ENCODE peak calls at places on chromosomes 13 and 19, in eight cellular contexts. O is psoas muscle; B is ovary; I is fibroblast of mammary gland; S is CD8-positive, alpha-beta T cell; N is tibial artery; D is esophagus squamous epithelium; L is upper lobe of left lung. Q is an unnamed sample.

GRCh38 chr19:42284066-42284501 is 15.0 kb downstream of the CIC start:
- DNase-seq in O (peak), B (peak), I (peak), S (peak), N (peak), D (no peak), L (peak), Q (peak)

GRCh38 chr13:24217601-24218281 is 57.2 kb downstream of the SPATA13 start:
- DNase-seq in O (no peak), B (no peak), I (no peak), S (no peak), N (no peak), D (no peak), L (no peak), Q (peak)

GRCh38 chr13:52020191-52020590 is 4.3 kb upstream of the UTP14C start:
- DNase-seq in O (no peak), B (no peak), I (no peak), S (no peak), N (no peak), D (no peak), L (no peak), Q (no peak)

GRCh38 chr13:84439108-84439507 is 556.8 kb upstream of the SLITRK1 start:
- DNase-seq in O (no peak), B (no peak), I (peak), S (no peak), N (no peak), D (no peak), L (no peak), Q (peak)

GRCh38 chr19:19057317-19057716 is 6.5 kb upstream of the SLC25A42 start:
- DNase-seq in O (no peak), B (no peak), I (no peak), S (no peak), N (no peak), D (no peak), L (peak), Q (no peak)

GRCh38 chr19:49157445-49158224 is at the start of gene TRPM4:
- DNase-seq in O (peak), B (peak), I (peak), S (no peak), N (peak), D (no peak), L (peak), Q (peak)

GRCh38 chr19:728011-728410 is 19.3 kb downstream of the PALM start:
- DNase-seq in O (peak), B (peak), I (no peak), S (no peak), N (no peak), D (no peak), L (peak), Q (no peak)

GRCh38 chr19:58409010-58409790 is 751 bp downstream of the ZNF584 start:
- DNase-seq in O (no peak), B (peak), I (peak), S (no peak), N (peak), D (no peak), L (no peak), Q (no peak)

GRCh38 chr19:4829001-4829712 is 2.4 kb downstream of the TICAM1 start:
- DNase-seq in O (no peak), B (no peak), I (no peak), S (no peak), N (no peak), D (no peak), L (no peak), Q (no peak)

GRCh38 chr19:1945899-1946298 is 4.9 kb downstream of the CSNK1G2 start:
- DNase-seq in O (peak), B (peak), I (peak), S (no peak), N (no peak), D (no peak), L (peak), Q (peak)

GRCh38 chr19:15195987-15196682 is 4.7 kb downstream of the NOTCH3 start:
- DNase-seq in O (no peak), B (no peak), I (no peak), S (no peak), N (peak), D (no peak), L (peak), Q (no peak)

GRCh38 chr19:38172001-38172400 is 52.0 kb downstream of the DPF1 start:
- DNase-seq in O (peak), B (no peak), I (no peak), S (no peak), N (no peak), D (no peak), L (no peak), Q (no peak)

GRCh38 chr13:28568286-28568685 is 73.4 kb upstream of the FLT1 start:
- DNase-seq in O (peak), B (no peak), I (no peak), S (no peak), N (no peak), D (no peak), L (no peak), Q (peak)

GRCh38 chr13:46551410-46552301 is 1.3 kb upstream of the LRCH1 start:
- DNase-seq in O (peak), B (peak), I (peak), S (peak), N (peak), D (no peak), L (no peak), Q (peak)

GRCh38 chr13:44976196-44976595 is 13.1 kb downstream of the NUFIP1 start:
- DNase-seq in O (no peak), B (no peak), I (no peak), S (no peak), N (no peak), D (no peak), L (no peak), Q (no peak)

GRCh38 chr13:75326173-75327131 is 155.5 kb downstream of the TBC1D4 start:
- DNase-seq in O (no peak), B (peak), I (peak), S (peak), N (no peak), D (no peak), L (peak), Q (peak)

GRCh38 chr19:47657719-47658118 is 48.8 kb downstream of the BICRA start:
- DNase-seq in O (no peak), B (no peak), I (no peak), S (no peak), N (no peak), D (no peak), L (no peak), Q (no peak)

GRCh38 chr19:35822579-35822978 is 9.9 kb upstream of the PRODH2 start:
- DNase-seq in O (no peak), B (no peak), I (no peak), S (no peak), N (no peak), D (no peak), L (no peak), Q (no peak)

GRCh38 chr13:23751195-23751594 is 138.0 kb downstream of the MIPEP start:
- DNase-seq in O (no peak), B (no peak), I (peak), S (no peak), N (no peak), D (no peak), L (no peak), Q (no peak)

GRCh38 chr13:49124693-49125304 is 95.3 kb upstream of the MLNR start:
- DNase-seq in O (no peak), B (no peak), I (peak), S (no peak), N (no peak), D (no peak), L (no peak), Q (no peak)

GRCh38 chr19:23440791-23441190 is 45.5 kb upstream of the ZNF91 start:
- DNase-seq in O (no peak), B (no peak), I (no peak), S (no peak), N (no peak), D (no peak), L (no peak), Q (no peak)

GRCh38 chr19:13036366-13036976 is 41.2 kb downstream of the NFIX start:
- DNase-seq in O (peak), B (no peak), I (peak), S (no peak), N (peak), D (no peak), L (no peak), Q (peak)

GRCh38 chr19:4018140-4018613 is 10.6 kb downstream of the PIAS4 start:
- DNase-seq in O (no peak), B (no peak), I (no peak), S (no peak), N (no peak), D (no peak), L (no peak), Q (no peak)

GRCh38 chr13:27960362-27961226 is 8.5 kb downstream of the CDX2 start:
- DNase-seq in O (peak), B (no peak), I (peak), S (no peak), N (no peak), D (no peak), L (peak), Q (peak)

DNA sequence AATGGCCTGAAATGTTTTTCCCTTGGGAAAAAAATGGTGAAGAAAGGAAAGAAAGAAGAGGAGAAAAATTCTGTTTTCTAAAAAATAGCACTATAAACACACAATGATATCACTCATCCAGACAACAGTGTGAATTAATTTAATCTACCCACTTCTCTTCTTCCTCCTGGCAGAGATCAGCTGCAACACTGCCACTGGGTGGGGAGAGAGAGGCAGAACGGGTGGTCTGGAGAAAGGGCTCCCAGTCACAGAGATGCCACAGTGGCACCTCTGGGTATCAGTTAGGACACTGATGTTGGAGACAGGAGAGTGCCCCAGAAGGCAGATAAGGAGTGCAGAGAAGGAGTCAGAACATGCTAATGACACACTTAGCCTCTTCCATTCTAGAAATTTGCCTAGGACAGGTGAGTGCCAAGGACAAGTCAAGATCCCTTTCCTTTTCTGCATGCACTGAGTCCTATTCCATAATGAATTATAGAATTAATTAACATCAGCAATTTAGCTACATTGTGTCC is 168.6 kb downstream of the SUCLA2 start:
- DNase-seq in O (no peak), B (no peak), I (no peak), S (no peak), N (no peak), D (no peak), L (no peak), Q (no peak)
- TF ChIP-seq CTCF in O (no peak), B (no peak), I (no peak), S (no peak), N (no peak), D (no peak), L (no peak), Q (no peak)

GRCh38 chr13:96994849-96995243 is 570 bp upstream of the OXGR1 start:
- DNase-seq in O (no peak), B (no peak), I (no peak), S (no peak), N (no peak), D (no peak), L (no peak), Q (no peak)
- H3K4me3 ChIP-seq in O (no peak), B (no peak), I (no peak), S (no peak), N (no peak), D (peak), L (peak), Q (no peak)

GRCh38 chr13:66778461-66778860 is 451.7 kb downstream of the PCDH9 start:
- DNase-seq in O (no peak), B (no peak), I (peak), S (no peak), N (no peak), D (no peak), L (no peak), Q (no peak)

GRCh38 chr13:66775196-66775595 is 454.9 kb downstream of the PCDH9 start:
- DNase-seq in O (no peak), B (no peak), I (no peak), S (no peak), N (no peak), D (no peak), L (no peak), Q (no peak)

DNA sequence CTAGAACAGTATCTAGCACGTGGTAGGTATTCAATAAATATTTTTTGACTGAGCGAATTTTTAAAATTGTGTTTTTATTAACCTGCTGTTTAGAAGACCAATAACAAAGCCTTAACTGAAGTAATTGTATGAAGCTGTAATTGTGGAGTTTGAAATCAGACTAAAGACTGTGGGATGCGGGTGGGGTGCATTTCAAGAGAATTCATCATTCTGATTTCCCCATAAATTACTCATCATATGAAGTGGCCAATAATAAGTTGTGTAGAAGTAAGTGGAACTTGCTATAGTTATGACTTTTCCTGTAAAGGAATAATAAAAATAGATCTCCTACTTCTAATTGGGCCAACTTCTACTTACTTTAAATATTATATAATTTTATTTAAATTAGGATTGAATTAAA is 449.3 kb downstream of the PCDH9 start:
- DNase-seq in O (no peak), B (no peak), I (peak), S (no peak), N (no peak), D (no peak), L (no peak), Q (no peak)
- TF ChIP-seq CTCF in O (no peak), B (no peak), I (no peak), S (no peak), N (no peak), D (no peak), L (no peak), Q (no peak)

GRCh38 chr19:50980203-50980602 is 3.5 kb downstream of the KLK7 start:
- DNase-seq in O (no peak), B (no peak), I (no peak), S (no peak), N (no peak), D (no peak), L (no peak), Q (no peak)

GRCh38 chr19:50977626-50978025 is 6.1 kb downstream of the KLK7 start:
- DNase-seq in O (no peak), B (no peak), I (no peak), S (no peak), N (no peak), D (no peak), L (no peak), Q (no peak)

GRCh38 chr19:50979758-50980157 is 4.0 kb downstream of the KLK7 start:
- DNase-seq in O (no peak), B (no peak), I (no peak), S (no peak), N (no peak), D (no peak), L (no peak), Q (no peak)

GRCh38 chr19:50981587-50982146 is 2.0 kb downstream of the KLK7 start:
- DNase-seq in O (no peak), B (no peak), I (no peak), S (no peak), N (no peak), D (no peak), L (no peak), Q (no peak)

DNA sequence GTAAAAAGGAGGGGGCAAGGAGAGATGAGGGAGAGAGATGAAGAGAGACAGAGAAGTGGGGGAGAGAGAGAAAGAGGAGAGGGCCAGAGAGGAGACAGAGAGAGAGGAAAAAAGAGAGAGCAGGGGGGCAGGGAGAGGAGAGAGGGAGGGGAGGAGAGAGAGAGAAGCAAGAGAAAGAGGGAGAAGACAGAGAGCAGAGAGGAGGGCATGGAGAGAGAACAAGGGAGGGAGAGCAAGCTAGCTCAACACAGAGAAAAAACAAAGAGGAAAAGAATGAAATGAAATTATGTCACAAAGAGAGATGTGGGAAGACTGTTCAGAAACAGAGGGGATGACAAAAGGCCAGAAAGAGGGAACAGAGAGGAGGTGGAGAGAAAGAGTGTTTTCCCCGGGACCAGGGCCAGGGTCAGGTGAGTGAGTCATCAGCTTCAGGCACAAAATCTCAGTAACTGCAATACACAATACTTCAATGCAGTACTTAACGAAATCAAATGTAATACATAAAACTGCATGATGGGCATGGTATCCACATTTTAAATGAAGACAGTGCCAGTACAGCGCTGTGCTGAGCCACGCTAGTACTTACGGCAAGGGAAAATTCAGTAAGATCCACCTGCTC is 4.8 kb downstream of the KLK7 start:
- DNase-seq in O (no peak), B (no peak), I (no peak), S (no peak), N (no peak), D (no peak), L (no peak), Q (no peak)
- H3K4me3 ChIP-seq in O (no peak), B (no peak), I (no peak), S (no peak), N (no peak), D (no peak), L (no peak), Q (no peak)

DNA sequence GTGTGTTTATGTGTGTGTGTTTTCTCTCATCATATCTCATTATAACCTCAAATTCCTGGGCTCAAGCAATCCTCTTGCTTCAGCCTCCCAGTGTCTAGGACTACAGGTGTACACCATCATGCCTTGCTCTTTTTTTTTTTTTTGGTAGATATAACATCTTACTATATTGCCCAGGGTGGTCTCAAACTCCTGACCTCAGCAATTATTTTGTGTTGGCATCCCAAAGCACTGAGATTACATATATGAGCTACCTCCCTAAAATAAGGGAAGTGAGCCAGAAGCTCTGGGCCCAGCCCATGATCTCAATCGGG is 448 bp upstream of the ZNF543 start:
- DNase-seq in O (no peak), B (no peak), I (no peak), S (no peak), N (no peak), D (no peak), L (no peak), Q (no peak)
- TF ChIP-seq CTCF in O (no peak), B (no peak), I (no peak), S (no peak), N (no peak), D (no peak), L (no peak), Q (no peak)

DNA sequence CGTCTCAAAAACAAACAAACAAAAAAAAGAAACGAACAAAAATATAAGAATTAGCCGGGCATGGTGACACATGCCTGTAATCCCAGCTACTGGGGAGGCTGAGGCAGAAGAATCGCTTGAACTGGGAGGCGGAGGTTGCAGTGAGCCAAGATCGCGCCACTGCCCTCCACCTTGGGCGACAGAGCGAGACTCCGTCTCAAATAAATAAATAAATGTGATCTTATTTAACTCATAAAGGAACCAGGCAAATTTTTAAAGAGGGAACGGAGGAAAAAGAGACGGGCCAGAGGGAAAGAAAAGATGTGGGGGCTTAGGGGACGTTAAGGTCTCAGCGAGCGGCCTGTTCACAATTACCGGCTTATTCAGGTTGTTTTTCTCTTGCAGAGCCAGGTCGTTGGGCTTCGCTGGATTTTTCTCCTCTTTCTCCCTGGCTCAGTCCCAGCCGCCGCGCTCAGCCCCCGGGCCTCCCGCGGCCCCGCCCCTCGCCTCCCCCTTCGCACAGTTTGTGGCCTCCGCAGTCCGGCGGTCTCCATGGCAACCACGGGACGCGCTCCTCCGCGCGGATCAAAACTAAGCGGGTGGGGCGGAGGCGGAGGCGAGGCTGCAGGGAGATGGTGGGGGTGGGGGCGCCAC is 2.8 kb upstream of the CCDC8 start:
- DNase-seq in O (peak), B (peak), I (peak), S (no peak), N (peak), D (no peak), L (peak), Q (peak)
- H3K4me3 ChIP-seq in O (peak), B (peak), I (peak), S (no peak), N (peak), D (peak), L (peak), Q (peak)

DNA sequence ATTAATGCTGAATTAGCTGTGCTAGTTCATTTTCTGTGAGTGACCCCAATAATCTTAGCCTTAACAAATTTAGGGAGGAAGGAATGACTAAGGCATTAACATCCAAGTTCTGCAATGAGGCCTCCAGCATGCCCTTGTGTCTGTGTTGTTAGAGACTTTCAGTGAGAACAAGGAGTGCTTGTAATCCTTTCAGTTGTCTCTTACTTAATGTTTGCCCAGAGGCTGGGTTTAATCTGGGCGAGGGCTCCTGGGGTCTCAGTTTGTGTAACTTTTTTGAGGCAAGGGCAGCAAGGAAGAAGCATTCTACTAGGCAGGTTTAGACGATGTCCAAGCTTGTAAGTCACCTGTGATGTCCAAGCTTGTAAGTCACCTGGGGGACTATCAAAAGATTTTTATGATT is 24.3 kb downstream of the CCNA1 start:
- DNase-seq in O (no peak), B (no peak), I (no peak), S (no peak), N (no peak), D (no peak), L (no peak), Q (no peak)
- TF ChIP-seq CTCF in O (no peak), B (no peak), I (no peak), S (no peak), N (no peak), D (no peak), L (no peak), Q (no peak)

DNA sequence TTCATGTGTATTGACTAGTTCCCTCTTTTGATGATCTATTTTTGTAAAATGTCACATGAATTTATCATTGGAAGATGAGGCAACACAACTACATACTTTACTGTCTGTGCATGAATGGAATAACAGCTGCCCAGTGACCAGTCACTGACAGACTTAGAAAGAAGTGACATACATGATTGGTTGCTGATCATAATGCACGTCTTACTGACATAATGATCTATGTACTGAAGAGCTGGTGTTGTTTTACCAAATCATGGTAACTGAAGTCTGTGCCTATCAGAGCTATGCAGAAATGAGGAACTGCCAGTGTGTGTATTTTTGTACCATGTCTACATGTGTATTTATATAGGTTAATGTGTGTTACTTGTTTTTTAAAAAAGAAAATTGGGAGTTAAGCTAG is 26.5 kb downstream of the GPR18 start:
- DNase-seq in O (no peak), B (no peak), I (no peak), S (no peak), N (no peak), D (no peak), L (no peak), Q (no peak)
- H3K4me3 ChIP-seq in O (no peak), B (no peak), I (no peak), S (no peak), N (no peak), D (no peak), L (no peak), Q (no peak)

Q was measured in AG10803.